ENCODE peak calls at places on chromosomes 16 and 17, in seven cellular contexts. F, A, I, X, E, M and Q are unnamed samples.

GRCh38 chr16:53745126-53745525 is 41.2 kb downstream of the FTO start:
- DNase-seq in F (peak; percentile 87), A (no peak), I (no peak), X (peak; percentile 42), E (no peak), M (no peak), Q (no peak)

GRCh38 chr16:66471264-66471663 is 44.2 kb downstream of the BEAN1 start:
- DNase-seq in F (no peak), A (no peak), I (peak; percentile 33), X (no peak), E (no peak), M (no peak), Q (no peak)

GRCh38 chr17:59074494-59074893 is 32.2 kb downstream of the TRIM37 start:
- DNase-seq in F (peak; percentile 78), A (no peak), I (no peak), X (peak; percentile 48), E (no peak), M (no peak), Q (no peak)

GRCh38 chr16:53041196-53041977 is 11.3 kb downstream of the CHD9NB start:
- DNase-seq in F (peak; percentile 79), A (no peak), I (peak; percentile 68), X (peak; percentile 90), E (no peak), M (peak; percentile 52), Q (peak; percentile 90)

GRCh38 chr16:73066927-73067670 is 19.2 kb upstream of the ZFHX3 start:
- DNase-seq in F (no peak), A (no peak), I (peak; percentile 69), X (peak; percentile 67), E (no peak), M (no peak), Q (no peak)

GRCh38 chr17:82748756-82749155 is 3.1 kb upstream of the TBCD start:
- DNase-seq in F (no peak), A (no peak), I (no peak), X (no peak), E (no peak), M (peak; percentile 38), Q (no peak)

GRCh38 chr16:87464691-87465300 is 28.0 kb downstream of the ZCCHC14 start:
- DNase-seq in F (peak; percentile 49), A (no peak), I (no peak), X (peak; percentile 94), E (no peak), M (peak; percentile 71), Q (no peak)

GRCh38 chr17:15343749-15344148 is 2.4 kb upstream of the TEKT3 start:
- DNase-seq in F (no peak), A (peak; percentile 31), I (no peak), X (peak; percentile 46), E (no peak), M (no peak), Q (no peak)

GRCh38 chr17:39485555-39485954 is 24.3 kb downstream of the CDK12 start:
- DNase-seq in F (peak; percentile 97), A (no peak), I (no peak), X (peak; percentile 72), E (no peak), M (no peak), Q (no peak)

GRCh38 chr17:67831268-67831667 is 6.0 kb downstream of the BPTF start:
- DNase-seq in F (no peak), A (no peak), I (no peak), X (no peak), E (no peak), M (no peak), Q (peak; percentile 30)

GRCh38 chr16:66934138-66934838 is at the start of gene CIAO2B:
- DNase-seq in F (peak; percentile 63), A (peak; percentile 91), I (peak; percentile 90), X (peak; percentile 90), E (peak; percentile 90), M (peak; percentile 93), Q (peak; percentile 94)

GRCh38 chr16:84687715-84688114 is 12.1 kb upstream of the USP10 start:
- DNase-seq in F (no peak), A (no peak), I (no peak), X (peak; percentile 82), E (no peak), M (no peak), Q (no peak)

GRCh38 chr17:47205419-47205963 is 3.7 kb upstream of the MYL4 start:
- DNase-seq in F (peak; percentile 95), A (no peak), I (peak; percentile 80), X (peak; percentile 81), E (peak; percentile 31), M (peak; percentile 48), Q (no peak)

GRCh38 chr17:64063766-64064224 is 43.4 kb upstream of the ICAM2 start:
- DNase-seq in F (no peak), A (peak; percentile 53), I (peak; percentile 97), X (peak; percentile 68), E (peak; percentile 75), M (no peak), Q (no peak)

GRCh38 chr17:61837175-61838051 is 25.9 kb downstream of the BRIP1 start:
- DNase-seq in F (no peak), A (peak; percentile 58), I (peak; percentile 85), X (peak; percentile 85), E (peak; percentile 51), M (peak; percentile 39), Q (no peak)

GRCh38 chr17:32155896-32156295 is 13.6 kb downstream of the RHOT1 start:
- DNase-seq in F (no peak), A (no peak), I (no peak), X (no peak), E (no peak), M (no peak), Q (no peak)

GRCh38 chr17:58338454-58338841 is 9.9 kb upstream of the TSPOAP1 start:
- DNase-seq in F (no peak), A (no peak), I (no peak), X (peak; percentile 21), E (no peak), M (no peak), Q (no peak)

GRCh38 chr16:278863-279366 is 1.5 kb upstream of the ARHGDIG start:
- DNase-seq in F (peak; percentile 58), A (no peak), I (peak; percentile 79), X (peak; percentile 50), E (no peak), M (no peak), Q (no peak)

GRCh38 chr16:1691956-1692355 is 13.9 kb downstream of the JPT2 start:
- DNase-seq in F (peak; percentile 67), A (peak; percentile 82), I (no peak), X (peak; percentile 64), E (no peak), M (no peak), Q (no peak)

GRCh38 chr16:89261691-89262563 is 44.4 kb downstream of the ZNF778 start:
- DNase-seq in F (no peak), A (no peak), I (no peak), X (no peak), E (no peak), M (no peak), Q (no peak)

GRCh38 chr16:72125635-72126428 is 32.2 kb downstream of the DHX38 start:
- DNase-seq in F (no peak), A (no peak), I (no peak), X (no peak), E (no peak), M (no peak), Q (peak; percentile 68)

GRCh38 chr17:55660171-55660886 is 62.3 kb downstream of the TMEM100 start:
- DNase-seq in F (no peak), A (no peak), I (no peak), X (peak; percentile 35), E (peak; percentile 18), M (no peak), Q (no peak)

GRCh38 chr16:57652695-57653471 is 15.2 kb upstream of the ADGRG3 start:
- DNase-seq in F (no peak), A (no peak), I (no peak), X (no peak), E (no peak), M (no peak), Q (no peak)

GRCh38 chr17:48555616-48556533 is 11.0 kb upstream of the HOXB2 start:
- DNase-seq in F (no peak), A (peak; percentile 83), I (peak; percentile 78), X (peak; percentile 46), E (peak; percentile 74), M (no peak), Q (no peak)

GRCh38 chr17:17303010-17303846 is at the start of gene NT5M:
- DNase-seq in F (peak; percentile 53), A (peak; percentile 91), I (peak; percentile 91), X (peak; percentile 80), E (peak; percentile 85), M (peak; percentile 79), Q (no peak)

DNA sequence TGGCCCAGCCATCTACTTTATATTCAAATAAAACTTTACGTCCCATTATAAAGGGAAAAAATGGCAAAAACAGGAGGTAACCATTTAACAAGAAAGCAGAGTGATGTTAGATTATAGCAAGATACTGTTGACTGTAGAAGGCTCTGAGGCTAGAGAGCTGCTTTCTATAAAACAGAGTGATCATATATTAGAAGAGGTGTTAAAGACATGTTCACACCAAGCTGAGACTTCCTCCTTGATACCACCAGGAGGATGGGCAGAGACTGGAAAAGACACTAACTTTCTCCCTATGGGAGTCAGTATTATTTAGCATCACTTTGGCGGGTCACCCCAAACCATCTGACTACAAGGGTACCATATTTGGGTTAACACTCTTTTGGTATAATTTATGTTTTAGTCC is 697 bp upstream of the CIITA start:
- DNase-seq in F (no peak), A (no peak), I (no peak), X (no peak), E (no peak), M (no peak), Q (no peak)
- TF ChIP-seq CTCF in F (no peak), A (no peak), I (no peak), X (no peak), E (no peak), M (no peak), Q (no peak)

GRCh38 chr16:49704586-49705155 is 151.2 kb downstream of the ZNF423 start:
- DNase-seq in F (no peak), A (no peak), I (peak; percentile 75), X (no peak), E (no peak), M (no peak), Q (no peak)
- TF ChIP-seq CTCF in F (no peak), A (no peak), I (peak; percentile 66), X (no peak), E (no peak), M (no peak), Q (no peak)

GRCh38 chr17:73585583-73585982 is 58.7 kb downstream of the SDK2 start:
- DNase-seq in F (no peak), A (no peak), I (peak; percentile 76), X (no peak), E (no peak), M (no peak), Q (no peak)
- TF ChIP-seq CTCF in F (no peak), A (no peak), I (peak; percentile 68), X (no peak), E (no peak), M (no peak), Q (no peak)

GRCh38 chr16:10605636-10606035 is 25.2 kb upstream of the EMP2 start:
- DNase-seq in F (no peak), A (no peak), I (no peak), X (no peak), E (no peak), M (no peak), Q (no peak)

GRCh38 chr16:10599626-10600025 is 19.2 kb upstream of the EMP2 start:
- DNase-seq in F (no peak), A (no peak), I (no peak), X (no peak), E (no peak), M (no peak), Q (no peak)

GRCh38 chr16:10600792-10601443 is 20.5 kb upstream of the EMP2 start:
- DNase-seq in F (no peak), A (no peak), I (no peak), X (no peak), E (no peak), M (no peak), Q (no peak)

GRCh38 chr16:10598157-10598556 is 17.8 kb upstream of the EMP2 start:
- DNase-seq in F (no peak), A (no peak), I (no peak), X (no peak), E (no peak), M (no peak), Q (no peak)

GRCh38 chr16:10601444-10602401 is 21.3 kb upstream of the EMP2 start:
- DNase-seq in F (no peak), A (no peak), I (no peak), X (no peak), E (no peak), M (no peak), Q (no peak)
- TF ChIP-seq CTCF in F (no peak), A (no peak), I (no peak), X (no peak), E (no peak), M (no peak), Q (no peak)